ENCODE peak calls at places on chromosomes 5 and 9, in five cellular contexts. L is activated CD8-positive, alpha-beta memory T cell treated with anti-CD3 and anti-CD28 coated beads, Interleukin-2, amount 50 U/mL, for 48 hours; N is cortex of kidney; J is NCI-H1105 treated with DMSO at 0.1 percent for 48 hours; I is heart right ventricle. F is an unnamed sample.
A peak's percentile ranks its signal among the peaks of the same experiment; 100 is the strongest.

GRCh38 chr9:82600536-82601271 is 462.2 kb downstream of the RASEF start:
- DNase-seq in I (no peak), L (no peak), N (no peak), J (no peak), F (no peak)

GRCh38 chr5:24693609-24694008 is 48.8 kb upstream of the CDH10 start:
- DNase-seq in I (no peak), J (no peak), L (no peak), N (no peak), F (no peak)

GRCh38 chr9:105044458-105044857 is 116.5 kb upstream of the ABCA1 start:
- DNase-seq in I (peak; percentile 63), L (no peak), N (no peak), J (no peak), F (peak; percentile 80)

GRCh38 chr9:99905833-99906402 is 536 bp upstream of the STX17 start:
- DNase-seq in J (no peak), I (no peak), N (no peak), L (no peak), F (peak; percentile 28)

GRCh38 chr9:101119206-101119819 is 90.8 kb downstream of the PLPPR1 start:
- DNase-seq in J (peak; percentile 71), N (no peak), L (peak; percentile 55), I (peak; percentile 31), F (peak; percentile 66)

GRCh38 chr5:73856972-73857371 is 231.0 kb downstream of the ARHGEF28 start:
- DNase-seq in L (no peak), N (no peak), J (no peak), I (peak; percentile 29), F (no peak)

GRCh38 chr9:81772144-81772543 is 82.8 kb upstream of the TLE1 start:
- DNase-seq in N (no peak), I (no peak), L (no peak), J (no peak), F (no peak)

GRCh38 chr9:134553061-134553891 is 88.3 kb upstream of the COL5A1 start:
- DNase-seq in N (no peak), L (no peak), I (no peak), J (no peak), F (no peak)

F was measured in adrenal gland.